ENCODE peak calls at places on chromosomes 3 and 15, in five cellular contexts. One of them, this sample, is unnamed.

GRCh38 chr15:81886586-81886985 is 159.2 kb downstream of the MEX3B start:
- DNase-seq in Kasumi-1: no peak
- DNase-seq in BE2C: no peak
- DNase-seq in T-cell: no peak
- DNase-seq in astrocyte of the spinal cord: peak
- DNase-seq in this sample: no peak

GRCh38 chr3:133487920-133488540 is 85.5 kb upstream of the CDV3 start:
- DNase-seq in T-cell: peak
- DNase-seq in BE2C: no peak
- DNase-seq in astrocyte of the spinal cord: no peak
- DNase-seq in Kasumi-1: no peak
- DNase-seq in this sample: peak

GRCh38 chr3:193236990-193237389 is 4.0 kb upstream of the PLAAT1 start:
- DNase-seq in BE2C: no peak
- DNase-seq in T-cell: no peak
- DNase-seq in Kasumi-1: no peak
- DNase-seq in astrocyte of the spinal cord: no peak
- DNase-seq in this sample: no peak

GRCh38 chr3:111246967-111247760 is 175.5 kb downstream of the NECTIN3 start:
- DNase-seq in T-cell: no peak
- DNase-seq in astrocyte of the spinal cord: peak
- DNase-seq in BE2C: no peak
- DNase-seq in Kasumi-1: peak
- DNase-seq in this sample: no peak

GRCh38 chr15:48143856-48144255 is 23.1 kb downstream of the SLC24A5 start:
- DNase-seq in Kasumi-1: no peak
- DNase-seq in T-cell: no peak
- DNase-seq in BE2C: no peak
- DNase-seq in astrocyte of the spinal cord: no peak
- DNase-seq in this sample: no peak

GRCh38 chr3:78857494-78858111 is 910.2 kb downstream of the ROBO1 start:
- DNase-seq in T-cell: no peak
- DNase-seq in Kasumi-1: no peak
- DNase-seq in BE2C: peak
- DNase-seq in astrocyte of the spinal cord: no peak
- DNase-seq in this sample: no peak

GRCh38 chr15:89067751-89068150 is 20.5 kb upstream of the ABHD2 start:
- DNase-seq in BE2C: no peak
- DNase-seq in astrocyte of the spinal cord: peak
- DNase-seq in Kasumi-1: peak
- DNase-seq in T-cell: no peak
- DNase-seq in this sample: no peak

GRCh38 chr15:94080416-94080815 is 150.9 kb upstream of the MCTP2 start:
- DNase-seq in T-cell: no peak
- DNase-seq in Kasumi-1: no peak
- DNase-seq in astrocyte of the spinal cord: peak
- DNase-seq in BE2C: no peak
- DNase-seq in this sample: no peak

GRCh38 chr15:85397151-85397550 is 16.7 kb downstream of the AKAP13 start:
- DNase-seq in astrocyte of the spinal cord: no peak
- DNase-seq in BE2C: no peak
- DNase-seq in Kasumi-1: no peak
- DNase-seq in T-cell: no peak
- DNase-seq in this sample: no peak

GRCh38 chr3:9248232-9249191 is 934 bp downstream of the SRGAP3 start:
- DNase-seq in T-cell: no peak
- DNase-seq in BE2C: peak
- DNase-seq in Kasumi-1: no peak
- DNase-seq in astrocyte of the spinal cord: no peak
- DNase-seq in this sample: no peak

GRCh38 chr15:31228980-31229826 is 97.4 kb upstream of the KLF13 start:
- DNase-seq in T-cell: no peak
- DNase-seq in Kasumi-1: no peak
- DNase-seq in BE2C: peak
- DNase-seq in astrocyte of the spinal cord: no peak
- DNase-seq in this sample: no peak

GRCh38 chr3:64496786-64497560 is 190.8 kb downstream of the ADAMTS9 start:
- DNase-seq in T-cell: no peak
- DNase-seq in BE2C: no peak
- DNase-seq in astrocyte of the spinal cord: no peak
- DNase-seq in Kasumi-1: no peak
- DNase-seq in this sample: no peak

GRCh38 chr3:159865042-159865579 is 123.5 kb upstream of the IL12A start:
- DNase-seq in astrocyte of the spinal cord: peak
- DNase-seq in T-cell: no peak
- DNase-seq in Kasumi-1: no peak
- DNase-seq in BE2C: no peak
- DNase-seq in this sample: no peak

GRCh38 chr3:166291510-166291909 is 454.3 kb upstream of the BCHE start:
- DNase-seq in BE2C: no peak
- DNase-seq in T-cell: no peak
- DNase-seq in astrocyte of the spinal cord: no peak
- DNase-seq in Kasumi-1: no peak
- DNase-seq in this sample: no peak

GRCh38 chr3:129676985-129677384 is 70.5 kb upstream of the PLXND1 start:
- DNase-seq in astrocyte of the spinal cord: no peak
- DNase-seq in BE2C: no peak
- DNase-seq in Kasumi-1: no peak
- DNase-seq in T-cell: no peak
- DNase-seq in this sample: no peak

GRCh38 chr3:130515755-130516154 is 1.2 kb upstream of the COL6A6 start:
- DNase-seq in T-cell: no peak
- DNase-seq in Kasumi-1: no peak
- DNase-seq in astrocyte of the spinal cord: no peak
- DNase-seq in BE2C: no peak
- DNase-seq in this sample: no peak

GRCh38 chr3:89562373-89562772 is 455.0 kb downstream of the EPHA3 start:
- DNase-seq in BE2C: no peak
- DNase-seq in T-cell: no peak
- DNase-seq in Kasumi-1: no peak
- DNase-seq in astrocyte of the spinal cord: no peak
- DNase-seq in this sample: no peak

GRCh38 chr3:32249184-32249782 is 10.8 kb downstream of the CMTM8 start:
- DNase-seq in T-cell: no peak
- DNase-seq in astrocyte of the spinal cord: peak
- DNase-seq in Kasumi-1: no peak
- DNase-seq in BE2C: no peak
- DNase-seq in this sample: no peak

GRCh38 chr15:99951471-99951870 is 218.2 kb upstream of the LYSMD4 start:
- DNase-seq in T-cell: no peak
- DNase-seq in astrocyte of the spinal cord: peak
- DNase-seq in BE2C: no peak
- DNase-seq in Kasumi-1: no peak
- DNase-seq in this sample: no peak

GRCh38 chr3:124812291-124813265 is 74.6 kb downstream of the ITGB5 start:
- DNase-seq in T-cell: no peak
- DNase-seq in BE2C: no peak
- DNase-seq in astrocyte of the spinal cord: peak
- DNase-seq in Kasumi-1: no peak
- DNase-seq in this sample: no peak

GRCh38 chr3:30458781-30459180 is 147.6 kb upstream of the TGFBR2 start:
- DNase-seq in T-cell: no peak
- DNase-seq in BE2C: no peak
- DNase-seq in astrocyte of the spinal cord: no peak
- DNase-seq in Kasumi-1: no peak
- DNase-seq in this sample: no peak

GRCh38 chr15:40857601-40858351 is 13.9 kb downstream of the SPINT1 start:
- DNase-seq in T-cell: peak
- DNase-seq in astrocyte of the spinal cord: peak
- DNase-seq in Kasumi-1: peak
- DNase-seq in BE2C: peak
- DNase-seq in this sample: peak

GRCh38 chr3:11390411-11391171 is 118.4 kb downstream of the ATG7 start:
- DNase-seq in Kasumi-1: no peak
- DNase-seq in astrocyte of the spinal cord: peak
- DNase-seq in BE2C: no peak
- DNase-seq in T-cell: no peak
- DNase-seq in this sample: no peak

GRCh38 chr3:4395448-4395847 is 71.6 kb downstream of the SUMF1 start:
- DNase-seq in Kasumi-1: no peak
- DNase-seq in BE2C: no peak
- DNase-seq in astrocyte of the spinal cord: peak
- DNase-seq in T-cell: no peak
- DNase-seq in this sample: no peak

GRCh38 chr3:111768571-111769100 is 90.4 kb upstream of the PHLDB2 start:
- DNase-seq in astrocyte of the spinal cord: peak
- DNase-seq in T-cell: no peak
- DNase-seq in Kasumi-1: no peak
- DNase-seq in BE2C: no peak
- DNase-seq in this sample: no peak

GRCh38 chr3:137845161-137845560 is 81.0 kb downstream of the SOX14 start:
- DNase-seq in BE2C: no peak
- DNase-seq in T-cell: no peak
- DNase-seq in Kasumi-1: no peak
- DNase-seq in astrocyte of the spinal cord: no peak
- DNase-seq in this sample: no peak

GRCh38 chr15:39184701-39185390 is 396.0 kb upstream of the THBS1 start:
- DNase-seq in astrocyte of the spinal cord: no peak
- DNase-seq in T-cell: no peak
- DNase-seq in Kasumi-1: no peak
- DNase-seq in BE2C: no peak
- DNase-seq in this sample: no peak

This sample was measured in central memory CD4-positive, alpha-beta T cell.